ENCODE peak calls at places on chromosomes 12 and 14, in six cellular contexts. P is esophagus squamous epithelium, R is gastrocnemius medialis, A is cardiac muscle cell, I is GM23338, Q is neural progenitor cell. X is an unnamed sample. For H3K4me1 and H3K27me3, the result is how much of the 10 kb centered on the place peaks cover.

GRCh38 chr12:20339060-20339459 is 29.3 kb upstream of the PDE3A start:
- DNase-seq in P (no peak), R (no peak), Q (no peak), A (no peak), I (no peak), X (no peak)

GRCh38 chr12:120801146-120801545 is 75.5 kb downstream of the ACADS start:
- DNase-seq in Q (no peak), P (no peak), I (no peak), A (no peak), R (no peak), X (no peak)

GRCh38 chr14:24425704-24426103 is 3.8 kb downstream of the CBLN3 start:
- DNase-seq in Q (no peak), R (no peak), A (peak), P (no peak), I (no peak), X (no peak)

GRCh38 chr12:47276253-47277070 is 196.7 kb upstream of the AMIGO2 start:
- DNase-seq in P (peak), Q (no peak), A (peak), R (no peak), I (no peak), X (no peak)

GRCh38 chr14:103641181-103641580 is 12.2 kb downstream of the KLC1 start:
- DNase-seq in Q (no peak), A (no peak), P (no peak), I (no peak), R (no peak), X (no peak)

GRCh38 chr14:103201801-103202200 is 78.5 kb downstream of the TNFAIP2 start:
- DNase-seq in A (no peak), P (no peak), R (no peak), Q (no peak), I (no peak), X (no peak)

GRCh38 chr14:73283592-73284379 is 46.5 kb downstream of the PAPLN start:
- DNase-seq in I (peak), P (no peak), A (peak), R (no peak), Q (peak), X (no peak)

GRCh38 chr12:5925646-5926045 is 19.4 kb downstream of the ANO2 start:
- DNase-seq in Q (no peak), A (no peak), P (no peak), I (no peak), R (no peak), X (no peak)

GRCh38 chr12:81297606-81298005 is 219.7 kb downstream of the ACSS3 start:
- DNase-seq in I (no peak), P (no peak), Q (no peak), R (no peak), A (no peak), X (no peak)

GRCh38 chr14:100078997-100079561 is 13.9 kb downstream of the EVL start:
- DNase-seq in Q (peak), R (no peak), A (peak), P (no peak), I (peak), X (no peak)
- H3K4me1 ChIP-seq in Q (under half), R (under half), A (under half), P (under half), I (under half), X (under half)

DNA sequence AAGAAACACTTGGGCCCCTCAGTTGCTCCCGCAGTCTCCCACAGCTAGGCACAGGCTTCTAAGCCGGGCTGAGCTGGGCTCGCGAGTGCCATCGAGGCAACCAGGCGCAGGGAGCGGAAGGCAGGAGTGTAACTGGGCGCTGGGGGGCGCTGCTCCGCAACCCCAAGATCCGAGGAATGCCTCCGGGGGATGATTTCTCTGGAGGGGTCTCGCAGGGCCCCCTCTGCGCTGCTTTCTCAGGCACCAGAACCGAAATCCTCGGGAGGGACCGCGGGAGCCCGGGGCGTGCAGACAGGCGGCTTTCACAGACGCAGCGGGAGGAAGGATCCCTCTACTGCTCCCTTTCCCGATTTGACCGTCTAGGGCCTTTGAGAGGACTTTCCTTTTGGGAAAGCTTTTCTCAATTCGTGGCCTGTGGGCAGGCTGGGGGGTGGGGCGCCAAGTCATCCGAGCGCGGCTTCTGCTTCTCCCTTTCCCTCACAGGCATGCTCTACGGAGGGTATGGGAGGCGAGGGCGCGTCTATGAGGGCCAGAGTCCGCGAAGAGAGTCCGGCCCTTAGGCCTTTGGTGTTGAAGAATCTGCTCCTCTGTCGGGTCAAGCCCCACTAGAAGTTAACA is 4.3 kb upstream of the NKX2-1 start:
- DNase-seq in Q (peak), A (no peak), P (no peak), R (no peak), I (peak), X (no peak)
- H3K27me3 ChIP-seq in Q (half or more), A (half or more), P (under half), R (half or more), I (half or more), X (under half)

DNA sequence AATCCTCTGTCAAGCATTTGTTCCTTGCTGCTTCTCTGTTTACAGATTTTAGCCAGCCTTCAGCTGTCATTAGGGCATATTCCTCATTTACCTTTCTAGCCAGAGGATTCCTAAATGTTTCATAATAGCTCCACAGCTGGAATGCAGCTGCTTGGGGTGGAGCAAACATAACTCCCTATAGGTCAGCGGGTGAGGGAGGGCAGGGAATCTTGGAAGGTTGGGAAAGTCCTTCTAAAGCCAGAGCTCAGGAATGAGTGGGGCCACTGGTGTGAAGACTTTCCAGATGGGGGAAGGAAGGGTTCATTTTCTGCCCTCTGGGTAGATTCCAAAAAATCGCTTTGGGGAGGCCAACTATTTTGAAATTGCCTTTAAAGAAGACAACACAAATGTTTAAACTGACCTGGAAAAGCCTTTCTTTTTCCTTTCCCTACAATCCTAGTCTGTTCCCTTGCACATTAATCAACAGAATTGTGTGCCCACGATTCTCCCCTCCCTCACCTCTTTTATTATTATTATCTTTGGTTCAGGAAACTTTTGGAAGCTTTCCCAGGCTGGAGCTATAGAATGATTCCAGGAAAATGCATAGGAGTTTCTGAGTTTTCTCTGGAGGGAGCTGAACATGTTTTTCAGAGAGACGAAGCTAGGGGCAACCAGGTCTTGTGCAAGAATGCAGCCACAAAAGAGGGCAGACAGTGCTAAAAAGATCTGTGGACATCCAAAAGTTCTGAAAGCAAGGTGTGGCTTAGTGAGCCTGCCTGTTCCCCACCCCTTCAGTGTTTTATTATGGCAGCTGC is 16.5 kb upstream of the IRF2BPL start:
- DNase-seq in P (no peak), A (peak), R (peak), Q (no peak), I (peak), X (no peak)
- H3K4me1 ChIP-seq in P (half or more), A (half or more), R (half or more), Q (under half), I (half or more), X (under half)

DNA sequence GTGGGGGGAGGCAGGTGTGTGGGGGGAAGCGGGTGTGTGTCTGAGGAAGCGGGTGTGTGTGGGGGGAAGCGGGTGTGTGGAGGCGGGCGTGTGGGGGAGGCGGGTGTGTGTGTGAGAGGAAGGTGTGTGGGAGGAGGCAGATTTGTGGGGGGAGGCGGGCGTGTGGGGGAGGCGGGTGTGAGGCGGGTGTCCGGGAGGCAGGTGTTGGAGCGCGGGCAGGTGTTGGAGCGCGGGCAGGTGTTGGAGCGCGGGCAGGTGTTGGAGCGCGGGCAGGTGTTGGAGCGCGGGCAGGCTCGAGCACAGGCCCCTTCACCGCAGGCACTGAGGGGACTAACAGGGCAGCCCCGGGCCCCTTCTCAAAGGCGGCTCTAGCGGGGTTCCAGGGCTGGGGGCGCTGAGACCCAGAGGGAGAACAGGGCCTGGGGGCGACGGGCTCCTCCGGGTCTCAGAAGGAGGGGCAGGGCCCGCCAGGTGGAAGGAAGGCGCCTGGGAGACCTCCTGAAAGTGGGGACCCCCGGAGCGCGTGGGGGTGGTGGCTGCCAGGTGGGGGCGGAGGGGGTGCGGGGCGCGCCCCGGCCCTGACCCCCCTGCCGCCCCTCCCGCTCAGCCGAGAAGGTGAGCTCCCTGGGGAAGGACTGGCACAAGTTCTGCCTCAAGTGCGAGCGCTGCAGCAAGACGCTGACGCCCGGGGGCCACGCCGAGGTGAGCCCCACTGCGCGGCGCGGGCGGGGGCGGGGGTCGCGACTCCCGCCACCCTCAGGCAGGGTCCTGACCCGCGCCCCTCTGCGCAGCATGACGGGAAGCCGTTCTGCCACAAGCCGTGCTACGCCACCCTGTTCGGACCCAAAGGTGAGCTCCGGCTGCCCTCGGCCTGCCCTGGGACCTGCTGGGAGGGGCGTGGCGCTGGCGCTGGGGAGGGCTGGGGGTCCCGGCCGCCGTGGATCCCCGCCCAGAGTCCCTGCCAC is 3.3 kb downstream of the CRIP2 start:
- DNase-seq in A (peak), R (no peak), I (peak), Q (peak), P (peak), X (no peak)
- H3K27me3 ChIP-seq in A (under half), R (under half), I (half or more), Q (half or more), P (under half), X (under half)

GRCh38 chr14:71541271-71541670 is 391.0 kb upstream of the RGS6 start:
- DNase-seq in I (no peak), P (no peak), R (no peak), Q (no peak), A (no peak), X (no peak)

GRCh38 chr14:71541973-71542730 is 390.1 kb upstream of the RGS6 start:
- DNase-seq in R (no peak), A (no peak), I (no peak), P (no peak), Q (no peak), X (no peak)

GRCh38 chr14:71538288-71538687 is 393.9 kb upstream of the RGS6 start:
- DNase-seq in Q (no peak), I (no peak), R (no peak), A (no peak), P (no peak), X (no peak)

GRCh38 chr14:71538949-71539659 is 393.1 kb upstream of the RGS6 start:
- DNase-seq in P (no peak), A (peak), Q (no peak), R (no peak), I (no peak), X (no peak)

GRCh38 chr14:71539660-71540285 is 392.5 kb upstream of the RGS6 start:
- DNase-seq in R (no peak), Q (no peak), I (no peak), A (peak), P (no peak), X (peak)
- H3K4me1 ChIP-seq in R (under half), Q (under half), I (under half), A (under half), P (under half), X (under half)

DNA sequence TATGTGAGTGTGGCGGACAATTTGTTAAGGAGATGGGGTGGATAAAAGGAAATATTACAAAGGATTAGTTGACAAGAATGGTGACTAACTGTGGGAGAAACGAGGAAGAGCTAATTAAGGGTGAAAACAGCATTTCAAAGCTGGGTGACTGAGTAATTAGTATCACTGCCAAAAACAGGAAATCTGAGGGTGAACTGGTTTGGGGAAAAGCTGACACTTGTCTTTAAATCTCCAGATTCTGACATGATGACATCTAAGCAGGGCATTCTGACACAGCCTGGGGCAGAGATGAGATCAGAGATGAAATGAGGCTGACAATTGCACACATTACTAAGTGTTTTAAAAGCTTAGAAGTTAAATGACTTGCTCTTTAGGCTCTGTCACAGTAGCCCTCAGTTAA is 42.5 kb upstream of the CCDC175 start:
- DNase-seq in Q (no peak), I (no peak), A (no peak), R (no peak), P (no peak), X (no peak)
- H3K27me3 ChIP-seq in Q (under half), I (under half), A (under half), R (under half), P (under half), X (under half)

GRCh38 chr12:52873513-52873831 is 24.7 kb upstream of the KRT78 start:
- DNase-seq in R (no peak), Q (no peak), A (no peak), I (no peak), P (no peak), X (no peak)
- H3K4me1 ChIP-seq in R (under half), Q (under half), A (under half), I (under half), P (half or more), X (under half)

X was measured in HAP-1.